ENCODE peak calls at places on chromosome 3, in six cellular contexts. Z is A549, A is endothelial cell of umbilical vein, G is GM12878, E is HepG2, F is K562. I is an unnamed sample.

GRCh38 chr3:141147657-141148056 is 84.0 kb upstream of the PXYLP1 start:
- DNase-seq in Z (no peak), A (no peak), G (no peak), E (peak), F (no peak), I (no peak)

GRCh38 chr3:176948123-176948522 is 249.2 kb downstream of the TBL1XR1 start:
- DNase-seq in Z (no peak), A (no peak), G (no peak), E (no peak), F (no peak), I (no peak)

GRCh38 chr3:140922634-140923033 is 19.0 kb upstream of the SLC25A36 start:
- DNase-seq in Z (peak), A (peak), G (no peak), E (no peak), F (peak), I (peak)

GRCh38 chr3:42072930-42073329 is 18.2 kb upstream of the TRAK1 start:
- DNase-seq in Z (no peak), A (no peak), G (no peak), E (no peak), F (no peak), I (no peak)

GRCh38 chr3:29949131-29949530 is 657.3 kb upstream of the TGFBR2 start:
- DNase-seq in Z (no peak), A (no peak), G (no peak), E (no peak), F (no peak), I (no peak)

GRCh38 chr3:80688814-80689213 is 921.0 kb upstream of the ROBO1 start:
- DNase-seq in Z (no peak), A (peak), G (no peak), E (peak), F (peak), I (peak)

GRCh38 chr3:128572644-128573105 is 77.9 kb downstream of the RPN1 start:
- DNase-seq in Z (peak), A (no peak), G (peak), E (peak), F (peak), I (peak)

GRCh38 chr3:49792371-49793150 is 6.2 kb upstream of the IP6K1 start:
- DNase-seq in Z (no peak), A (no peak), G (no peak), E (no peak), F (no peak), I (no peak)

GRCh38 chr3:69890094-69890493 is 109.4 kb upstream of the SAMMSON start:
- DNase-seq in Z (no peak), A (peak), G (no peak), E (no peak), F (no peak), I (no peak)

GRCh38 chr3:181054538-181054937 is 65.0 kb upstream of the DNAJC19 start:
- DNase-seq in Z (no peak), A (no peak), G (no peak), E (peak), F (no peak), I (no peak)

GRCh38 chr3:178454714-178455113 is 81.5 kb upstream of the KCNMB2 start:
- DNase-seq in Z (no peak), A (no peak), G (no peak), E (no peak), F (no peak), I (no peak)

GRCh38 chr3:61005591-61005990 is 245.7 kb downstream of the FHIT start:
- DNase-seq in Z (no peak), A (no peak), G (no peak), E (no peak), F (no peak), I (no peak)

GRCh38 chr3:16318216-16318615 is 53.2 kb downstream of the OXNAD1 start:
- DNase-seq in Z (no peak), A (no peak), G (no peak), E (no peak), F (no peak), I (no peak)

GRCh38 chr3:139439278-139439677 is 37.0 kb downstream of the RBP2 start:
- DNase-seq in Z (no peak), A (no peak), G (no peak), E (no peak), F (no peak), I (no peak)

GRCh38 chr3:139433089-139433488 is 43.2 kb downstream of the RBP2 start:
- DNase-seq in Z (no peak), A (no peak), G (no peak), E (no peak), F (no peak), I (no peak)

GRCh38 chr3:139430467-139430866 is 41.0 kb upstream of the COPB2 start:
- DNase-seq in Z (no peak), A (no peak), G (no peak), E (no peak), F (no peak), I (no peak)

GRCh38 chr3:139434764-139435291 is 41.5 kb downstream of the RBP2 start:
- DNase-seq in Z (no peak), A (no peak), G (no peak), E (no peak), F (no peak), I (no peak)
- TF ChIP-seq MYC in Z (no peak), A (no peak), G (no peak), E (no peak), F (no peak), I (no peak)

DNA sequence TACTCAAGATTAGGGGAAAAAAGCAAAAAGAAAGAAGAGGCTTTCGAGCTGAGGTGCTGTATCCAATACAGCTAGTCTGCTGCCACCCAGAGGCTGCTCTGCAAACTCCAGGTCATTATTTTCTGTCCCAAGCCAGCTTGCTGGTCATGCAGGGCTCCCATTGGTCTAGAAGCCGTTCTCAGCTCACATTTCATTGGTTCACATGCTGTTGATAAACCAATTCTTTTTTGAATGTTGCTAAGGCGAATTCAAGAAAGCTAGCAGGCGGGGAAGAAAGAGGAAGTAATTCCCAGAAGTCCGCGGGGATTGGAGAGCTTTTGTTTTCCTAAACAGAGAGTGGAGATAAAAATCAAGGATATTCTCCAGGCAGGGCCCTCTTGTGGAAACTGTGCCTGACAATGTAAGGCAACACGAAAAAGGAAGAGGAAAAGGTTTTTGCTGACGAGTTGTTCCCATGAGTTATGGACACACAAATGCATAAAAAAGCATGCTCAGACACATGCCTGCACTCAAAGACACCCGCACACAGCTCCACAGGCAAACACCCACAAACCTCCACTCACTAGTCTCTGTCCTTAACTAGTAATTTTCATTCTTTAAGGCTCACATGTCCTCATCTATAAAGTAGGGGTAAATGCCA is 33.4 kb downstream of the FSTL1 start:
- DNase-seq in Z (peak), A (peak), G (peak), E (peak), F (peak), I (peak)
- TF ChIP-seq POLR2A in Z (no peak), A (no peak), G (no peak), E (no peak), F (no peak), I (no peak)

GRCh38 chr3:157499342-157499963 is 3.8 kb downstream of the VEPH1 start:
- DNase-seq in Z (no peak), A (peak), G (no peak), E (peak), F (no peak), I (no peak)
- TF ChIP-seq MAX in Z (no peak), A (no peak), G (no peak), E (peak), F (no peak), I (no peak)

GRCh38 chr3:56469141-56469540 is 874 bp upstream of the ERC2 start:
- DNase-seq in Z (no peak), A (peak), G (no peak), E (no peak), F (no peak), I (no peak)
- TF ChIP-seq MYC in Z (no peak), A (no peak), G (no peak), E (no peak), F (no peak), I (no peak)

GRCh38 chr3:143000525-143000924 is 845 bp upstream of the U2SURP start:
- DNase-seq in Z (no peak), A (no peak), G (no peak), E (peak), F (peak), I (no peak)

GRCh38 chr3:143002083-143002712 is 828 bp downstream of the U2SURP start:
- DNase-seq in Z (peak), A (peak), G (no peak), E (peak), F (peak), I (peak)

GRCh38 chr3:143002727-143003126 is 1.4 kb downstream of the U2SURP start:
- DNase-seq in Z (no peak), A (no peak), G (no peak), E (no peak), F (peak), I (peak)

GRCh38 chr3:143001034-143001368 is 369 bp upstream of the U2SURP start:
- DNase-seq in Z (no peak), A (no peak), G (no peak), E (no peak), F (no peak), I (no peak)

DNA sequence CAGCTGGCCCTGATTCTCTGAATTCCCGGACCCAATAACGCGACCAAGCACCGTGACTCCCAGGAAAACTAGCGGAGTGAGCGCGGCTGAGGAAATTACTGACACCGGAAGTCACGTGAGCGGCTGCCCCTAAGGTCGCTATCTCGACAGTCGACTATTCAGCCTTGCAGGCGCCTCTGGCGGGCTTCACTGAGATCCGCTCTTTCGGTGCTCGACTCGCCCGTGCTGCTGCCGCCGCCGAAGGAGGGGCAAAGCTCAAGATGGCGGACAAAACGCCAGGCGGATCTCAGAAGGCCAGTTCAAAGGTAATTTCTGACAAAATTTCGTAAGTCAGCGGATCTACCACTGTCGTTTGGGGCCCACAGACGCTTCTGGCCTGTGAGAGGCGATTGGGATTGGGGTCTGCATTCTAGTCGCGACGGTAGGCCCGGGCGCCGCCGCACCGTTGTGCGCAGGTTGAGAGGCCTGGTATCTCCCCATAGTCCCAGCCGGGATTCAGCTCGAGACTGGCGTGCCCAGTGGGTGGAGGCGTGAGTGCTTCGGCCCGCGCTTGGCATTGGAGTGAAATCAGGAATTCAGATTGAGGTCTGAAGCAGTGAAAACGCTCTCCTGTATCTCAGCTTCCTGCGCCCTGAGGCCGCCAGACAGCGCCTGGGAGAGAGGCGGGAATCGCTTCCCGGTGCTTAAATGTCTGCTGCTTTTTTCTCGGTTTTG is at the start of gene U2SURP:
- DNase-seq in Z (peak), A (peak), G (peak), E (peak), F (peak), I (peak)
- TF ChIP-seq POLR2A in Z (peak), A (peak), G (peak), E (peak), F (peak), I (peak)